ENCODE peak calls at places on chromosomes 7 and 10, in five cellular contexts. O is ovary; U is K562; C is breast epithelium; J is CD8-positive, alpha-beta T cell. Y is an unnamed sample.

GRCh38 chr7:154696556-154696955 is 306.4 kb downstream of the PAXIP1 start:
- DNase-seq in O (no peak), U (no peak), C (no peak), J (no peak), Y (no peak)

GRCh38 chr7:155233703-155234492 is 63.8 kb upstream of the INSIG1 start:
- DNase-seq in O (no peak), U (no peak), C (no peak), J (no peak), Y (no peak)

GRCh38 chr7:44965937-44966730 is 12.7 kb downstream of the MYO1G start:
- DNase-seq in O (peak; percentile 16), U (no peak), C (peak; percentile 39), J (no peak), Y (peak; percentile 14)

GRCh38 chr7:36155811-36156361 is 2.8 kb downstream of the EEPD1 start:
- DNase-seq in O (peak; percentile 56), U (no peak), C (no peak), J (no peak), Y (peak; percentile 43)

GRCh38 chr10:1150638-1150955 is 94.4 kb downstream of the WDR37 start:
- DNase-seq in O (no peak), U (no peak), C (no peak), J (no peak), Y (no peak)

GRCh38 chr10:15313034-15313433 is 58.1 kb downstream of the FAM171A1 start:
- DNase-seq in O (no peak), U (no peak), C (no peak), J (no peak), Y (no peak)

GRCh38 chr7:88312061-88312663 is 5.5 kb upstream of the STEAP4 start:
- DNase-seq in O (no peak), U (no peak), C (no peak), J (no peak), Y (no peak)

GRCh38 chr7:84149573-84149972 is 45.0 kb downstream of the SEMA3A start:
- DNase-seq in O (no peak), U (no peak), C (no peak), J (no peak), Y (no peak)

GRCh38 chr7:156180451-156181229 is 368.4 kb upstream of the SHH start:
- DNase-seq in O (no peak), U (no peak), C (no peak), J (no peak), Y (no peak)

GRCh38 chr10:11017575-11018425 is at the start of gene CELF2:
- DNase-seq in O (peak; percentile 74), U (peak; percentile 16), C (no peak), J (peak; percentile 27), Y (no peak)

GRCh38 chr7:107879400-107880035 is 11.5 kb upstream of the DLD start:
- DNase-seq in O (no peak), U (peak; percentile 57), C (no peak), J (no peak), Y (no peak)

GRCh38 chr10:71579668-71580067 is 139.9 kb downstream of the C10orf105 start:
- DNase-seq in O (no peak), U (no peak), C (no peak), J (no peak), Y (no peak)

GRCh38 chr10:43680035-43680434 is 31.4 kb upstream of the ZNF32 start:
- DNase-seq in O (no peak), U (peak; percentile 36), C (no peak), J (no peak), Y (no peak)

GRCh38 chr7:50423860-50424259 is 26.3 kb downstream of the FIGNL1 start:
- DNase-seq in O (no peak), U (no peak), C (no peak), J (no peak), Y (no peak)

GRCh38 chr10:36116751-36117150 is 474.7 kb upstream of the FZD8 start:
- DNase-seq in O (no peak), U (no peak), C (no peak), J (no peak), Y (no peak)

DNA sequence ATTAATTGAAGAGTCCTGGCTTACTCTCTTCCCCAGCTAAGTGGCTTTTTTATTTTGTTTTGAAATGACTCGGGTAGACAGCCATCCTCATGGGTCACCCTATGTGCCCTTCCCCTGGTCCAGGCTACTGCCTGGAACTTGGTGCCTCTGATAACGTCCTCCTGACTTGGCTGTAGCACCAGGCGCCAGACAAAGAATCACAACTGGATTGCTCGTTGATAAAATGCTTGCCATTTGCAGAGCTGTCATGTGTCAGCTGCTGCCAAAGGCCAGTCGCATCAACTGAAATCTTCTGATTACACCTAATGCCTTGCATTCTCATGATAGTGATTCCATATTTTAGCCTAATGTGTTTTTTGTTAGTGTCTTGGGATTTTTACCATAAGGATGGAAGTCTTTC is 27.4 kb upstream of the ABLIM1 start:
- DNase-seq in O (no peak), U (no peak), C (no peak), J (no peak), Y (no peak)
- H3K27ac ChIP-seq in O (no peak overlapping the region), U (no peak overlapping the region), C (peak overlapping the region; percentile 90), J (no peak overlapping the region), Y (peak overlapping the region; percentile 85)

GRCh38 chr10:78383378-78383777 is 349.7 kb downstream of the RPS24 start:
- DNase-seq in O (no peak), U (no peak), C (no peak), J (no peak), Y (no peak)

GRCh38 chr10:78382776-78383175 is 349.1 kb downstream of the RPS24 start:
- DNase-seq in O (no peak), U (no peak), C (no peak), J (no peak), Y (no peak)

GRCh38 chr10:78382047-78382446 is 348.4 kb downstream of the RPS24 start:
- DNase-seq in O (no peak), U (no peak), C (no peak), J (no peak), Y (no peak)

GRCh38 chr10:78378192-78378591 is 344.5 kb downstream of the RPS24 start:
- DNase-seq in O (no peak), U (no peak), C (no peak), J (no peak), Y (no peak)

DNA sequence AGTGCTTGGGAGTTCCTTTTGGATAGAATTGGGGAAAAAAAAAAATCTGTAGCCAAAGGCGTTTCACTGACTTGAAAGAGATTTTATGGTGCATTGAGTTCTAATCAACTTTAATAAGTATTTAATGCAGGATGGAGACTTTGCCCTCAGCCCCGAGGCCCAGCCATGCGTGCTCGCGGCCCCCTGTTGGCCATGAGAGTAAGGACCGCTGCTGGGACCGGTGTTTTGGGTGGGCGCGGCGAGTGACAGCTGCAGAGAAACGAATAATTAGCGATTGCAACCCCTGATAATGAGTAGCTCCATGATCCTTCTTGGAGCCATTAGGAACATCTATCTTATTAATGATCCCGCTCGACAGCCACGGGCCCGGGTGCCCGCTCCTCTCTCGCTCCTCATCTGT is 347.4 kb downstream of the RPS24 start:
- DNase-seq in O (no peak), U (peak; percentile 47), C (no peak), J (no peak), Y (no peak)
- TF ChIP-seq CTCF in O (no peak), U (peak; percentile 47), C (no peak), J (no peak), Y (no peak)

DNA sequence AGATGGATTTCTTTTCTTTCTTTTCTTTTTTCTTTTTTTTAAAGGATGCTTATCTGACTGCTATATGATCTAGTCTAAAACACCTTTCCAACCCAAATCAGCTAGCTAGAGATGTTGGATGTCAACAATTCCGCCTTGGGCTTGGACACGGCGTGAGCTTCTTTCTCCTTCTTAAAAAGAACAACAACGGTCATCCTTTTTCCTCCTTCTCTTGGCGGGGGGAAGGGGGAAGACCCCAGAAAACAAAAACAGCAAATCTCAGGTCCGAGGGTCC is 1.0 kb downstream of the BEND7 start:
- DNase-seq in O (no peak), U (no peak), C (no peak), J (no peak), Y (no peak)
- H3K4me3 ChIP-seq in O (peak overlapping the region; percentile 65), U (peak overlapping the region; percentile 46), C (peak overlapping the region; percentile 72), J (no peak overlapping the region), Y (peak overlapping the region; percentile 56)

GRCh38 chr7:132403465-132404110 is 172.7 kb downstream of the PLXNA4 start:
- DNase-seq in O (peak; percentile 47), U (no peak), C (no peak), J (no peak), Y (no peak)
- H3K27ac ChIP-seq in O (peak overlapping the region; percentile 69), U (no peak overlapping the region), C (peak overlapping the region; percentile 88), J (no peak overlapping the region), Y (peak overlapping the region; percentile 22)

GRCh38 chr10:92629945-92630344 is 37.0 kb downstream of the KIF11 start:
- DNase-seq in O (no peak), U (no peak), C (no peak), J (no peak), Y (no peak)

DNA sequence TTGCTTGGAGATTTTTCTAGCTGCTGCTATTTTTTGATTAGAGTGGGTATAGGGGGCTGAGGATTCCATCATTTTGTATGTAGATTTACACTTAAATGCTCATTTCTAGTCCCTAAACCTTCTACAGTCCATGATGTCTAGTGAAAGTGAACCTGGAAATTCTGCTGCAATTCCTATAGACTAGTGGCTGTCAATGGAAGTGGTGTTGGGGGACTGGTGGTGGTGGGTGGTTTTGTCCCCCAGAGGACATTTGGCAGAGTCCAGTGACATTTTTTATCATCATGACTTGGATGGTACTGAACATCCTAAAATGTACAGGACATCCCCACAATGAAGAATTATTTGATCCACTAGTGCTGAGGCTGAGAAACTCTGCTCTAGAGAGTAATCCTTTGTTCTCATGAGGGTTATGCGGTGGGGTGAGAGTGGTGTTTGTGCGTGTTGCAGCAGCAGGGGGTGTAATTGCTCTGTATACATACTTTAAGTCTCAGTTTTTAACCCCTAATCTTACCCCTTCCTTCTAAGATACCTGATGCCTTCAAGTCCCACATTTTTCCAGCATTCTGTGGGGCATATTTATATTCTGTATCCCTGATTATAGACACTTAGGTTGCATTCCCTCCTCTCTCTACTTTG is 35.0 kb downstream of the KIF11 start:
- DNase-seq in O (no peak), U (no peak), C (no peak), J (no peak), Y (no peak)
- TF ChIP-seq CTCF in O (no peak), U (no peak), C (no peak), J (no peak), Y (no peak)

GRCh38 chr7:138204989-138205298 is 128.7 kb downstream of the AKR1D1 start:
- DNase-seq in O (no peak), U (no peak), C (no peak), J (no peak), Y (no peak)

GRCh38 chr7:138208864-138209263 is 132.6 kb downstream of the AKR1D1 start:
- DNase-seq in O (no peak), U (no peak), C (no peak), J (no peak), Y (no peak)

GRCh38 chr7:138207555-138207971 is 131.3 kb downstream of the AKR1D1 start:
- DNase-seq in O (no peak), U (no peak), C (no peak), J (no peak), Y (no peak)

GRCh38 chr7:138205614-138206150 is 129.4 kb downstream of the AKR1D1 start:
- DNase-seq in O (no peak), U (no peak), C (no peak), J (no peak), Y (no peak)

GRCh38 chr7:138208010-138208634 is 131.9 kb downstream of the AKR1D1 start:
- DNase-seq in O (no peak), U (no peak), C (no peak), J (no peak), Y (no peak)
- H3K4me3 ChIP-seq in O (no peak overlapping the region), U (no peak overlapping the region), C (no peak overlapping the region), J (no peak overlapping the region), Y (no peak overlapping the region)

GRCh38 chr7:142405122-142405765 is 147.4 kb upstream of the PRSS58 start:
- DNase-seq in O (no peak), U (no peak), C (no peak), J (no peak), Y (no peak)
- H3K27ac ChIP-seq in O (no peak overlapping the region), U (no peak overlapping the region), C (no peak overlapping the region), J (no peak overlapping the region), Y (no peak overlapping the region)